ENCODE peak calls at places on chromosomes 4 and X, in four cellular contexts. One of them, this sample, is unnamed.

GRCh38 chr4:23235613-23236390 is 543.1 kb downstream of the GBA3 start:
- DNase-seq in right atrium auricular region: no peak
- DNase-seq in mucosa of descending colon: no peak
- DNase-seq in nucleus accumbens: no peak
- DNase-seq in this sample: no peak

GRCh38 chr4:55358668-55359067 is 12.6 kb downstream of the SRD5A3 start:
- DNase-seq in right atrium auricular region: no peak
- DNase-seq in mucosa of descending colon: no peak
- DNase-seq in nucleus accumbens: no peak
- DNase-seq in this sample: peak

GRCh38 chrX:119541188-119541587 is 24.0 kb downstream of the STEEP1 start:
- DNase-seq in right atrium auricular region: no peak
- DNase-seq in mucosa of descending colon: no peak
- DNase-seq in nucleus accumbens: no peak
- DNase-seq in this sample: no peak

GRCh38 chrX:154074199-154074598 is 23.3 kb downstream of the MECP2 start:
- DNase-seq in right atrium auricular region: no peak
- DNase-seq in mucosa of descending colon: no peak
- DNase-seq in nucleus accumbens: no peak
- DNase-seq in this sample: no peak

GRCh38 chr4:98468744-98469143 is 189.7 kb downstream of the TSPAN5 start:
- DNase-seq in right atrium auricular region: no peak
- DNase-seq in mucosa of descending colon: no peak
- DNase-seq in nucleus accumbens: peak
- DNase-seq in this sample: no peak

GRCh38 chr4:6032249-6033244 is 14.3 kb upstream of the C4orf50 start:
- DNase-seq in right atrium auricular region: no peak
- DNase-seq in mucosa of descending colon: no peak
- DNase-seq in nucleus accumbens: peak
- DNase-seq in this sample: no peak

GRCh38 chr4:25321703-25322102 is 9.1 kb downstream of the ZCCHC4 start:
- DNase-seq in right atrium auricular region: no peak
- DNase-seq in mucosa of descending colon: no peak
- DNase-seq in nucleus accumbens: no peak
- DNase-seq in this sample: no peak

GRCh38 chr4:34198966-34199365 is 2045.3 kb downstream of the ARAP2 start:
- DNase-seq in right atrium auricular region: no peak
- DNase-seq in mucosa of descending colon: no peak
- DNase-seq in nucleus accumbens: no peak
- DNase-seq in this sample: no peak

GRCh38 chr4:126850286-126850685 is 782.5 kb upstream of the INTU start:
- DNase-seq in right atrium auricular region: no peak
- DNase-seq in mucosa of descending colon: no peak
- DNase-seq in nucleus accumbens: no peak
- DNase-seq in this sample: peak

This sample was measured in MV-4-11.